ENCODE peak calls at places on chromosomes 11 and 22, in eight cellular contexts. One of them, this sample, is unnamed.

GRCh38 chr11:130945945-130946344 is 29.7 kb upstream of the SNX19 start:
- DNase-seq in K562: no peak
- DNase-seq in adrenal gland: peak
- DNase-seq in PC-3: peak
- DNase-seq in testis: peak
- DNase-seq in AG10803: peak
- DNase-seq in tibial nerve: peak
- DNase-seq in CD4-positive, alpha-beta T cell: no peak
- DNase-seq in this sample: no peak

GRCh38 chr22:20567371-20567847 is 60.0 kb downstream of the MED15 start:
- DNase-seq in K562: no peak
- DNase-seq in testis: no peak
- DNase-seq in CD4-positive, alpha-beta T cell: no peak
- DNase-seq in AG10803: peak
- DNase-seq in adrenal gland: no peak
- DNase-seq in tibial nerve: no peak
- DNase-seq in PC-3: peak
- DNase-seq in this sample: no peak

GRCh38 chr11:47393163-47394049 is 15.0 kb upstream of the SLC39A13 start:
- DNase-seq in adrenal gland: peak
- DNase-seq in CD4-positive, alpha-beta T cell: no peak
- DNase-seq in PC-3: no peak
- DNase-seq in AG10803: peak
- DNase-seq in testis: peak
- DNase-seq in K562: peak
- DNase-seq in tibial nerve: no peak
- DNase-seq in this sample: no peak

GRCh38 chr22:41976070-41976901 is 7.0 kb downstream of the SEPTIN3 start:
- DNase-seq in tibial nerve: no peak
- DNase-seq in testis: peak
- DNase-seq in CD4-positive, alpha-beta T cell: peak
- DNase-seq in K562: peak
- DNase-seq in AG10803: no peak
- DNase-seq in adrenal gland: peak
- DNase-seq in PC-3: no peak
- DNase-seq in this sample: no peak

GRCh38 chr22:31130873-31131272 is 8.1 kb downstream of the INPP5J start:
- DNase-seq in K562: peak
- DNase-seq in PC-3: no peak
- DNase-seq in AG10803: no peak
- DNase-seq in testis: no peak
- DNase-seq in adrenal gland: no peak
- DNase-seq in CD4-positive, alpha-beta T cell: no peak
- DNase-seq in tibial nerve: no peak
- DNase-seq in this sample: no peak

GRCh38 chr11:47593934-47594855 is at the start of gene C1QTNF4:
- DNase-seq in tibial nerve: no peak
- DNase-seq in PC-3: no peak
- DNase-seq in K562: no peak
- DNase-seq in CD4-positive, alpha-beta T cell: no peak
- DNase-seq in AG10803: no peak
- DNase-seq in testis: no peak
- DNase-seq in adrenal gland: no peak
- DNase-seq in this sample: peak

GRCh38 chr11:125348141-125348651 is 147.9 kb downstream of the FEZ1 start:
- DNase-seq in CD4-positive, alpha-beta T cell: no peak
- DNase-seq in tibial nerve: no peak
- DNase-seq in K562: no peak
- DNase-seq in AG10803: no peak
- DNase-seq in PC-3: no peak
- DNase-seq in adrenal gland: no peak
- DNase-seq in testis: no peak
- DNase-seq in this sample: no peak

GRCh38 chr11:70077411-70078094 is 564 bp upstream of the ANO1 start:
- DNase-seq in adrenal gland: no peak
- DNase-seq in AG10803: no peak
- DNase-seq in testis: no peak
- DNase-seq in PC-3: peak
- DNase-seq in CD4-positive, alpha-beta T cell: no peak
- DNase-seq in tibial nerve: no peak
- DNase-seq in K562: no peak
- DNase-seq in this sample: no peak

GRCh38 chr11:116563028-116563712 is 209.6 kb downstream of the BUD13 start:
- DNase-seq in AG10803: peak
- DNase-seq in tibial nerve: no peak
- DNase-seq in PC-3: peak
- DNase-seq in adrenal gland: no peak
- DNase-seq in K562: no peak
- DNase-seq in CD4-positive, alpha-beta T cell: no peak
- DNase-seq in testis: peak
- DNase-seq in this sample: no peak

GRCh38 chr22:34623580-34623979 is 442.4 kb upstream of the ISX start:
- DNase-seq in testis: no peak
- DNase-seq in AG10803: no peak
- DNase-seq in PC-3: no peak
- DNase-seq in K562: no peak
- DNase-seq in adrenal gland: no peak
- DNase-seq in CD4-positive, alpha-beta T cell: no peak
- DNase-seq in tibial nerve: no peak
- DNase-seq in this sample: no peak

GRCh38 chr11:123174196-123175183 is 20.6 kb downstream of the CLMP start:
- DNase-seq in testis: no peak
- DNase-seq in CD4-positive, alpha-beta T cell: no peak
- DNase-seq in PC-3: peak
- DNase-seq in tibial nerve: peak
- DNase-seq in adrenal gland: peak
- DNase-seq in K562: no peak
- DNase-seq in AG10803: peak
- DNase-seq in this sample: no peak

GRCh38 chr11:6618117-6619020 is 853 bp downstream of the TPP1 start:
- DNase-seq in PC-3: peak
- DNase-seq in tibial nerve: peak
- DNase-seq in adrenal gland: peak
- DNase-seq in CD4-positive, alpha-beta T cell: peak
- DNase-seq in AG10803: peak
- DNase-seq in testis: peak
- DNase-seq in K562: peak
- DNase-seq in this sample: no peak
- TF ChIP-seq CTCF in PC-3: no peak
- TF ChIP-seq CTCF in tibial nerve: no peak
- TF ChIP-seq CTCF in adrenal gland: no peak
- TF ChIP-seq CTCF in CD4-positive, alpha-beta T cell: no peak
- TF ChIP-seq CTCF in AG10803: peak
- TF ChIP-seq CTCF in testis: no peak
- TF ChIP-seq CTCF in K562: peak
- TF ChIP-seq CTCF in this sample: no peak

GRCh38 chr11:95108159-95108611 is 18.5 kb downstream of the ENDOD1 start:
- DNase-seq in K562: no peak
- DNase-seq in testis: no peak
- DNase-seq in tibial nerve: peak
- DNase-seq in AG10803: peak
- DNase-seq in adrenal gland: peak
- DNase-seq in CD4-positive, alpha-beta T cell: no peak
- DNase-seq in PC-3: peak
- DNase-seq in this sample: peak
- TF ChIP-seq CTCF in K562: no peak
- TF ChIP-seq CTCF in testis: no peak
- TF ChIP-seq CTCF in tibial nerve: no peak
- TF ChIP-seq CTCF in AG10803: no peak
- TF ChIP-seq CTCF in adrenal gland: no peak
- TF ChIP-seq CTCF in CD4-positive, alpha-beta T cell: no peak
- TF ChIP-seq CTCF in PC-3: no peak
- TF ChIP-seq CTCF in this sample: no peak

GRCh38 chr11:77475206-77475605 is 1.3 kb upstream of the PAK1 start:
- DNase-seq in adrenal gland: no peak
- DNase-seq in K562: no peak
- DNase-seq in CD4-positive, alpha-beta T cell: no peak
- DNase-seq in tibial nerve: no peak
- DNase-seq in AG10803: no peak
- DNase-seq in PC-3: no peak
- DNase-seq in testis: no peak
- DNase-seq in this sample: no peak
- TF ChIP-seq CTCF in adrenal gland: no peak
- TF ChIP-seq CTCF in K562: no peak
- TF ChIP-seq CTCF in CD4-positive, alpha-beta T cell: no peak
- TF ChIP-seq CTCF in tibial nerve: no peak
- TF ChIP-seq CTCF in AG10803: no peak
- TF ChIP-seq CTCF in PC-3: no peak
- TF ChIP-seq CTCF in testis: no peak
- TF ChIP-seq CTCF in this sample: no peak

DNA sequence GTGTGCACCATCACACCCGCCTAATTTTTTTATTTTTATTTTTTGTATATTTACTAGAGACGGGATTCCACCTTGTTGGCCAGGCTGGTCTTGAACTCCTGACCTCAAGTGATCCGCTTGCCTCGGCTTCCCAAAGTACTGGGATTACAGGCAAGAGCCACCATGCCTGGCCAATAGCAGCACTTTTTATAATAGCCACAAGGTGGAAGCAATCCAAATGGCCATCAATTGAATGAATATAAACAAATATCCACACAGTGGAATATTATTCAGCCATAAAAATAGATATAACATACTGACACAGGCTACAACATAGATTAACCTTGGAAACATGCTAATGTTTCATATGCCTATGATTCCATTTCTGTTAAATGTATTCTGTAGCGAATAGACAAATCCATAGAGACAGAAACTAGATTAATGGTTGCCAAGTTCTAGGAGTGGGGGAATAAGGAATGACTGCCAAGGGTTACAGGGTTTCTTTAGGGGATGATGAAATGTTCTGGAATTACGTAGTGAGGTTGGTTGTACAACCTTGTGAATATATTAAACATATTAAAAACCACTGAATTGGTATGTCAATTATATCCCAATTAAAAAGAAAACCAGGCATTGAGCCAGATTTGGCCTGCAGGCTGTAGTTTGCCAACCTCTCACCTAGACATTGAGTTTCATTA is 4.8 kb downstream of the VPS51 start:
- DNase-seq in adrenal gland: no peak
- DNase-seq in PC-3: no peak
- DNase-seq in tibial nerve: no peak
- DNase-seq in CD4-positive, alpha-beta T cell: no peak
- DNase-seq in AG10803: no peak
- DNase-seq in testis: no peak
- DNase-seq in K562: no peak
- DNase-seq in this sample: no peak
- TF ChIP-seq CTCF in adrenal gland: no peak
- TF ChIP-seq CTCF in PC-3: peak
- TF ChIP-seq CTCF in tibial nerve: no peak
- TF ChIP-seq CTCF in CD4-positive, alpha-beta T cell: no peak
- TF ChIP-seq CTCF in AG10803: no peak
- TF ChIP-seq CTCF in testis: no peak
- TF ChIP-seq CTCF in K562: peak
- TF ChIP-seq CTCF in this sample: no peak

GRCh38 chr11:64318694-64319420 is 936 bp downstream of the PRDX5 start:
- DNase-seq in tibial nerve: no peak
- DNase-seq in AG10803: no peak
- DNase-seq in K562: peak
- DNase-seq in CD4-positive, alpha-beta T cell: no peak
- DNase-seq in PC-3: no peak
- DNase-seq in adrenal gland: no peak
- DNase-seq in testis: no peak
- DNase-seq in this sample: no peak

GRCh38 chr11:64319421-64319761 is 1.5 kb downstream of the PRDX5 start:
- DNase-seq in AG10803: peak
- DNase-seq in adrenal gland: peak
- DNase-seq in tibial nerve: no peak
- DNase-seq in testis: no peak
- DNase-seq in K562: no peak
- DNase-seq in PC-3: no peak
- DNase-seq in CD4-positive, alpha-beta T cell: no peak
- DNase-seq in this sample: no peak

GRCh38 chr11:64317325-64317960 is at the start of gene TRMT112:
- DNase-seq in adrenal gland: peak
- DNase-seq in CD4-positive, alpha-beta T cell: peak
- DNase-seq in PC-3: peak
- DNase-seq in AG10803: peak
- DNase-seq in testis: peak
- DNase-seq in tibial nerve: peak
- DNase-seq in K562: peak
- DNase-seq in this sample: peak

GRCh38 chr11:64320556-64320955 is 2.6 kb downstream of the PRDX5 start:
- DNase-seq in tibial nerve: no peak
- DNase-seq in testis: no peak
- DNase-seq in CD4-positive, alpha-beta T cell: no peak
- DNase-seq in adrenal gland: no peak
- DNase-seq in K562: no peak
- DNase-seq in PC-3: no peak
- DNase-seq in AG10803: no peak
- DNase-seq in this sample: no peak

GRCh38 chr11:64317961-64318693 is at the start of gene PRDX5:
- DNase-seq in CD4-positive, alpha-beta T cell: peak
- DNase-seq in PC-3: peak
- DNase-seq in AG10803: peak
- DNase-seq in testis: peak
- DNase-seq in adrenal gland: peak
- DNase-seq in tibial nerve: peak
- DNase-seq in K562: peak
- DNase-seq in this sample: peak
- TF ChIP-seq CTCF in CD4-positive, alpha-beta T cell: peak
- TF ChIP-seq CTCF in PC-3: peak
- TF ChIP-seq CTCF in AG10803: peak
- TF ChIP-seq CTCF in testis: peak
- TF ChIP-seq CTCF in adrenal gland: peak
- TF ChIP-seq CTCF in tibial nerve: peak
- TF ChIP-seq CTCF in K562: peak
- TF ChIP-seq CTCF in this sample: no peak

GRCh38 chr22:32520612-32521011 is 46.0 kb downstream of the FBXO7 start:
- DNase-seq in CD4-positive, alpha-beta T cell: no peak
- DNase-seq in tibial nerve: no peak
- DNase-seq in testis: no peak
- DNase-seq in K562: no peak
- DNase-seq in AG10803: no peak
- DNase-seq in adrenal gland: no peak
- DNase-seq in PC-3: no peak
- DNase-seq in this sample: no peak

GRCh38 chr22:32518351-32518750 is 43.7 kb downstream of the FBXO7 start:
- DNase-seq in CD4-positive, alpha-beta T cell: no peak
- DNase-seq in tibial nerve: no peak
- DNase-seq in AG10803: no peak
- DNase-seq in adrenal gland: no peak
- DNase-seq in PC-3: no peak
- DNase-seq in testis: no peak
- DNase-seq in K562: no peak
- DNase-seq in this sample: no peak

GRCh38 chr22:32517921-32518320 is 43.3 kb downstream of the FBXO7 start:
- DNase-seq in PC-3: no peak
- DNase-seq in testis: no peak
- DNase-seq in AG10803: no peak
- DNase-seq in CD4-positive, alpha-beta T cell: no peak
- DNase-seq in tibial nerve: no peak
- DNase-seq in adrenal gland: no peak
- DNase-seq in K562: no peak
- DNase-seq in this sample: no peak

GRCh38 chr22:32517488-32517887 is 42.9 kb downstream of the FBXO7 start:
- DNase-seq in AG10803: no peak
- DNase-seq in tibial nerve: no peak
- DNase-seq in PC-3: no peak
- DNase-seq in CD4-positive, alpha-beta T cell: no peak
- DNase-seq in adrenal gland: no peak
- DNase-seq in K562: no peak
- DNase-seq in testis: no peak
- DNase-seq in this sample: no peak

GRCh38 chr22:32518848-32519247 is 44.2 kb downstream of the FBXO7 start:
- DNase-seq in AG10803: no peak
- DNase-seq in K562: peak
- DNase-seq in PC-3: peak
- DNase-seq in tibial nerve: no peak
- DNase-seq in adrenal gland: no peak
- DNase-seq in testis: no peak
- DNase-seq in CD4-positive, alpha-beta T cell: no peak
- DNase-seq in this sample: no peak
- TF ChIP-seq CTCF in AG10803: peak
- TF ChIP-seq CTCF in K562: peak
- TF ChIP-seq CTCF in PC-3: peak
- TF ChIP-seq CTCF in tibial nerve: no peak
- TF ChIP-seq CTCF in adrenal gland: no peak
- TF ChIP-seq CTCF in testis: no peak
- TF ChIP-seq CTCF in CD4-positive, alpha-beta T cell: no peak
- TF ChIP-seq CTCF in this sample: no peak

This sample was measured in endothelial cell.